ENCODE peak calls at places on chromosomes 12 and 14, in seven cellular contexts. X is pancreas; H is H9; O is uterus; M is CD8-positive, alpha-beta T cell; T is A549; C is lower lobe of right lung. P is an unnamed sample.
A peak's percentile ranks its signal among the peaks of the same experiment; 100 is the strongest.

GRCh38 chr12:55899035-55899434 is 28.7 kb downstream of the PYM1 start:
- DNase-seq in X (no peak), H (no peak), O (no peak), M (no peak), T (no peak), C (no peak), P (no peak)

GRCh38 chr14:76647699-76648298 is 113.5 kb upstream of the VASH1 start:
- DNase-seq in X (no peak), H (peak; percentile 62), O (no peak), M (no peak), T (peak; percentile 71), C (no peak), P (no peak)

GRCh38 chr14:86462193-86462592 is 932.2 kb downstream of the FLRT2 start:
- DNase-seq in X (no peak), H (peak; percentile 43), O (no peak), M (no peak), T (peak; percentile 11), C (no peak), P (no peak)

GRCh38 chr12:53221203-53222076 is 10.6 kb downstream of the RARG start:
- DNase-seq in X (peak; percentile 92), H (peak; percentile 93), O (peak; percentile 82), M (peak; percentile 72), T (peak; percentile 75), C (peak; percentile 84), P (peak; percentile 85)

GRCh38 chr12:6281081-6281809 is 29.2 kb upstream of the PLEKHG6 start:
- DNase-seq in X (peak; percentile 33), H (no peak), O (no peak), M (no peak), T (no peak), C (no peak), P (peak; percentile 72)

GRCh38 chr14:51650721-51651387 is 856 bp upstream of the FRMD6 start:
- DNase-seq in X (peak; percentile 56), H (peak; percentile 40), O (peak; percentile 40), M (no peak), T (peak; percentile 29), C (peak; percentile 47), P (peak; percentile 70)

GRCh38 chr14:105314287-105315185 is at the start of gene PACS2:
- DNase-seq in X (peak; percentile 93), H (peak; percentile 64), O (peak; percentile 81), M (peak; percentile 86), T (peak; percentile 81), C (peak; percentile 82), P (no peak)

GRCh38 chr14:75630695-75631452 is 29.8 kb downstream of the ERG28 start:
- DNase-seq in X (no peak), H (peak; percentile 89), O (no peak), M (no peak), T (no peak), C (no peak), P (no peak)

GRCh38 chr12:52600941-52601481 is at the start of gene KRT72:
- DNase-seq in X (no peak), H (peak; percentile 51), O (no peak), M (peak; percentile 44), T (no peak), C (no peak), P (no peak)

GRCh38 chr12:115362319-115362976 is 678.5 kb upstream of the TBX3 start:
- DNase-seq in X (no peak), H (no peak), O (no peak), M (no peak), T (no peak), C (no peak), P (no peak)

GRCh38 chr12:53750812-53751335 is 905 bp downstream of the CISTR start:
- DNase-seq in X (no peak), H (no peak), O (peak; percentile 34), M (no peak), T (no peak), C (peak; percentile 57), P (no peak)

DNA sequence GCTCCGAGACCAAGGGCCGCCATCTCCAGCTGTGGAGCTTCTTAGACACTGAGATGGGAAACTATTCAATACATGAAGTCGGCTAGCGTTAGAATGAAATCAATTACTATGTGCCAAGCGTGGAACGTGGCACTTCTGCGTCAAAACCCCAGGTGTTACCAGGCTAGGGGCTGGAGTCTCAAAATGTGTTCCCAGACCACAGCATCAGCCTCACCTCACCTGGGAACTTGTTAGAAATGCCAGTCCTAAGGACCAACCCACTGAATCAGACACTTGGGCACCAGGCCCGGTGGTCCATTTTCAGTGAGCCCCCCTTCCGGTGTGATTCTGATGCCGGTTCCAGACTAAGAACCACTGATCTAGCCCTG is 5.0 kb upstream of the SETD1B start:
- DNase-seq in X (no peak), H (no peak), O (no peak), M (no peak), T (no peak), C (no peak), P (no peak)
- H3K4me1 ChIP-seq in X (peaks cover 34% of the 10 kb centered on the region), H (peaks cover 4% of the 10 kb centered on the region), O (peaks cover 33% of the 10 kb centered on the region), M (peaks cover 38% of the 10 kb centered on the region), T (peaks cover 67% of the 10 kb centered on the region), C (peaks cover 57% of the 10 kb centered on the region), P (peaks cover 63% of the 10 kb centered on the region)

DNA sequence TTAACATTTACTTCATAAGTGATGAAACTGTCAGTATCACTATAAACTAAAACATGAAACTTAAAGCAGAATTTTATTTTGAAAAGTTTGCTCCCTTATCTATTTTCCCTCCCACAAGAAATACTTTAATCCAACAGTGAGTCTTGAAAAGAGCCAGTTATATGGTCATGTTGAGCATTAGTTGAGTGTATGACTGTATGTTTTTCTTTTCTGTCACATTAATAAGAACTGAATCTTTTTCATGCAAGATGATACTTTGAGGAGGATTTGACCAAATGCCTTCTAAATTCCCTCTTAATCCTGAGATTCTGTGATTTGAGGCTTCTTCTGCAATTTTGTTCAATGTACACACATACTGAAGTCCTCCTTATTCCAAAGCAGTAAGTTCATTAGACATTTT is 33.7 kb upstream of the YARS2 start:
- DNase-seq in X (no peak), H (no peak), O (no peak), M (no peak), T (no peak), C (no peak), P (no peak)
- H3K27ac ChIP-seq in X (no peak overlapping the region), H (no peak overlapping the region), O (no peak overlapping the region), M (no peak overlapping the region), T (no peak overlapping the region), C (no peak overlapping the region), P (no peak overlapping the region)

GRCh38 chr12:1630081-1630826 is 1.2 kb downstream of the WNT5B start:
- DNase-seq in X (peak; percentile 76), H (peak; percentile 78), O (peak; percentile 31), M (peak; percentile 55), T (peak; percentile 58), C (peak; percentile 60), P (no peak)
- TF ChIP-seq CTCF in X (no peak), H (no peak), O (no peak), M (peak; percentile 15), T (peak; percentile 15), C (peak; percentile 6), P (peak; percentile 30)

GRCh38 chr12:75709474-75709873 is 198.1 kb upstream of the KRR1 start:
- DNase-seq in X (no peak), H (no peak), O (no peak), M (no peak), T (no peak), C (no peak), P (no peak)

GRCh38 chr12:75712223-75712622 is 200.8 kb upstream of the KRR1 start:
- DNase-seq in X (no peak), H (no peak), O (no peak), M (no peak), T (peak; percentile 78), C (no peak), P (no peak)

GRCh38 chr12:75708829-75709228 is 197.4 kb upstream of the KRR1 start:
- DNase-seq in X (no peak), H (no peak), O (no peak), M (no peak), T (no peak), C (no peak), P (no peak)

GRCh38 chr12:75711276-75711675 is 199.9 kb upstream of the KRR1 start:
- DNase-seq in X (no peak), H (no peak), O (no peak), M (no peak), T (no peak), C (no peak), P (no peak)

GRCh38 chr12:75710361-75711069 is 199.1 kb upstream of the KRR1 start:
- DNase-seq in X (no peak), H (no peak), O (no peak), M (no peak), T (no peak), C (no peak), P (no peak)
- H3K4me1 ChIP-seq in X (peaks cover 18% of the 10 kb centered on the region), H (peaks cover 8% of the 10 kb centered on the region), O (peaks cover 7% of the 10 kb centered on the region), M (no peaks in the 10 kb centered on the region), T (peaks cover 77% of the 10 kb centered on the region), C (peaks cover 8% of the 10 kb centered on the region), P (peaks cover 14% of the 10 kb centered on the region)

DNA sequence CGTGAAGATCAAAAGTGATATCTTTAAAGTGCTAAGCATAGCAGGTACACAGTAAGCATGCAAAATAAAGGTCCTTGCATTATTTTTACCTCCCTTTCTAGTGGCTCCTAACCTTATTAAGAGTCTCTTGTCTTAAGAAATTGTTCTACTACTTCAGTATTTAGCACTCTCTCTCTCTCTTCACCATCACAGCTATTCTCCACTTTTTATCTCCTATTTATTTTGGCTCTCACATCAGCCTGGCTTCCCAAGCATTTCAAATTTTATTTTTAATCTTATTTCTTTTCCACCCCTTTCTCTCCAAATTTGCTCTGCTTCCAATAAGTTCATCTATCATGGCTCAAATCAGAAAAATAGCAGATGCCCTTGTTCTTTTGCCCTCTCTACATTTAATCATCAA is 212.6 kb downstream of the RAD51B start:
- DNase-seq in X (no peak), H (no peak), O (no peak), M (no peak), T (no peak), C (no peak), P (no peak)
- H3K27ac ChIP-seq in X (no peak overlapping the region), H (no peak overlapping the region), O (peak overlapping the region; percentile 72), M (no peak overlapping the region), T (no peak overlapping the region), C (no peak overlapping the region), P (no peak overlapping the region)

GRCh38 chr14:38012056-38012455 is 195.6 kb upstream of the SSTR1 start:
- DNase-seq in X (no peak), H (no peak), O (no peak), M (no peak), T (no peak), C (no peak), P (no peak)

GRCh38 chr14:38016497-38016896 is 191.2 kb upstream of the SSTR1 start:
- DNase-seq in X (no peak), H (no peak), O (no peak), M (no peak), T (no peak), C (no peak), P (no peak)
- TF ChIP-seq CTCF in X (peak; percentile 11), H (peak; percentile 56), O (no peak), M (no peak), T (no peak), C (peak; percentile 9), P (no peak)